ENCODE peak calls at places on chromosomes 2 and 18, in five cellular contexts. One of them, this sample, is unnamed.

GRCh38 chr2:152573168-152573567 is 144.1 kb downstream of the PRPF40A start:
- DNase-seq in H1: no peak
- DNase-seq in GM12878: peak; percentile 70
- DNase-seq in HepG2: no peak
- DNase-seq in K562: peak; percentile 20
- DNase-seq in this sample: peak; percentile 12

GRCh38 chr2:178825183-178825582 is 18.0 kb upstream of the TTN start:
- DNase-seq in K562: no peak
- DNase-seq in H1: no peak
- DNase-seq in HepG2: no peak
- DNase-seq in GM12878: no peak
- DNase-seq in this sample: no peak

GRCh38 chr2:105557021-105557420 is 158.2 kb upstream of the FHL2 start:
- DNase-seq in GM12878: no peak
- DNase-seq in K562: no peak
- DNase-seq in HepG2: no peak
- DNase-seq in H1: no peak
- DNase-seq in this sample: no peak

GRCh38 chr18:5434425-5434824 is 109.4 kb downstream of the EPB41L3 start:
- DNase-seq in H1: no peak
- DNase-seq in K562: no peak
- DNase-seq in GM12878: no peak
- DNase-seq in HepG2: no peak
- DNase-seq in this sample: no peak

GRCh38 chr2:176269319-176270099 is at the start of gene MTX2:
- DNase-seq in HepG2: peak; percentile 80
- DNase-seq in K562: peak; percentile 81
- DNase-seq in H1: peak; percentile 38
- DNase-seq in GM12878: peak; percentile 19
- DNase-seq in this sample: peak; percentile 91

GRCh38 chr2:120352701-120353590 is 7.0 kb downstream of the INHBB start:
- DNase-seq in GM12878: no peak
- DNase-seq in H1: no peak
- DNase-seq in K562: no peak
- DNase-seq in HepG2: no peak
- DNase-seq in this sample: no peak

GRCh38 chr2:217418090-217418489 is 558.2 kb upstream of the TNP1 start:
- DNase-seq in HepG2: no peak
- DNase-seq in H1: no peak
- DNase-seq in GM12878: no peak
- DNase-seq in K562: no peak
- DNase-seq in this sample: no peak

GRCh38 chr2:65985986-65986385 is 448.9 kb upstream of the MEIS1 start:
- DNase-seq in HepG2: no peak
- DNase-seq in K562: no peak
- DNase-seq in GM12878: no peak
- DNase-seq in H1: no peak
- DNase-seq in this sample: no peak

GRCh38 chr2:218344090-218344754 is 12.4 kb upstream of the CATIP start:
- DNase-seq in H1: no peak
- DNase-seq in GM12878: no peak
- DNase-seq in HepG2: no peak
- DNase-seq in K562: no peak
- DNase-seq in this sample: no peak

GRCh38 chr2:36433311-36434217 is 78.0 kb downstream of the CRIM1 start:
- DNase-seq in K562: no peak
- DNase-seq in H1: no peak
- DNase-seq in HepG2: peak; percentile 97
- DNase-seq in GM12878: no peak
- DNase-seq in this sample: no peak

GRCh38 chr18:55405655-55406373 is 182.2 kb downstream of the TCF4 start:
- DNase-seq in H1: no peak
- DNase-seq in GM12878: no peak
- DNase-seq in HepG2: no peak
- DNase-seq in K562: peak; percentile 8
- DNase-seq in this sample: peak; percentile 52

GRCh38 chr2:226190479-226191252 is 609.0 kb downstream of the IRS1 start:
- DNase-seq in HepG2: peak; percentile 47
- DNase-seq in H1: no peak
- DNase-seq in K562: no peak
- DNase-seq in GM12878: no peak
- DNase-seq in this sample: no peak

GRCh38 chr18:73245345-73245744 is 377.6 kb upstream of the NETO1 start:
- DNase-seq in GM12878: no peak
- DNase-seq in H1: peak; percentile 51
- DNase-seq in K562: no peak
- DNase-seq in HepG2: no peak
- DNase-seq in this sample: no peak

GRCh38 chr2:96824079-96824870 is 8.2 kb downstream of the CNNM3 start:
- DNase-seq in HepG2: peak; percentile 77
- DNase-seq in H1: no peak
- DNase-seq in GM12878: no peak
- DNase-seq in K562: no peak
- DNase-seq in this sample: no peak

GRCh38 chr2:210577263-210578071 is 21.1 kb downstream of the CPS1 start:
- DNase-seq in GM12878: peak; percentile 1
- DNase-seq in HepG2: peak; percentile 56
- DNase-seq in K562: peak; percentile 19
- DNase-seq in H1: no peak
- DNase-seq in this sample: peak; percentile 16

GRCh38 chr2:176931588-176932563 is 280.7 kb upstream of the HNRNPA3 start:
- DNase-seq in H1: no peak
- DNase-seq in HepG2: no peak
- DNase-seq in K562: no peak
- DNase-seq in GM12878: peak; percentile 97
- DNase-seq in this sample: peak; percentile 10

GRCh38 chr2:240368746-240369724 is 66.4 kb upstream of the GPC1 start:
- DNase-seq in HepG2: no peak
- DNase-seq in K562: no peak
- DNase-seq in H1: no peak
- DNase-seq in GM12878: no peak
- DNase-seq in this sample: peak; percentile 62

GRCh38 chr2:235659767-235660322 is 166.0 kb downstream of the AGAP1 start:
- DNase-seq in H1: no peak
- DNase-seq in HepG2: peak; percentile 23
- DNase-seq in K562: peak; percentile 21
- DNase-seq in GM12878: no peak
- DNase-seq in this sample: no peak

GRCh38 chr2:88764850-88765153 is 73.3 kb downstream of the RPIA start:
- DNase-seq in GM12878: no peak
- DNase-seq in K562: no peak
- DNase-seq in HepG2: no peak
- DNase-seq in H1: no peak
- DNase-seq in this sample: no peak

GRCh38 chr2:151237422-151238012 is 24.1 kb downstream of the RBM43 start:
- DNase-seq in H1: no peak
- DNase-seq in K562: no peak
- DNase-seq in HepG2: no peak
- DNase-seq in GM12878: no peak
- DNase-seq in this sample: peak; percentile 11

GRCh38 chr2:206084870-206085741 is 868 bp downstream of the INO80D start:
- DNase-seq in H1: no peak
- DNase-seq in K562: peak; percentile 58
- DNase-seq in GM12878: no peak
- DNase-seq in HepG2: no peak
- DNase-seq in this sample: peak; percentile 77

GRCh38 chr2:200454839-200455801 is 54.7 kb downstream of the KCTD18 start:
- DNase-seq in GM12878: peak; percentile 66
- DNase-seq in H1: no peak
- DNase-seq in HepG2: peak; percentile 15
- DNase-seq in K562: no peak
- DNase-seq in this sample: no peak

GRCh38 chr2:173153486-173153885 is 77.8 kb downstream of the MAP3K20 start:
- DNase-seq in GM12878: no peak
- DNase-seq in H1: no peak
- DNase-seq in K562: no peak
- DNase-seq in HepG2: no peak
- DNase-seq in this sample: no peak

GRCh38 chr2:167462379-167462778 is 574.1 kb downstream of the XIRP2 start:
- DNase-seq in GM12878: no peak
- DNase-seq in H1: no peak
- DNase-seq in K562: no peak
- DNase-seq in HepG2: no peak
- DNase-seq in this sample: no peak

GRCh38 chr18:9137168-9138066 is 836 bp downstream of the ANKRD12 start:
- DNase-seq in H1: no peak
- DNase-seq in GM12878: no peak
- DNase-seq in K562: peak; percentile 88
- DNase-seq in HepG2: peak; percentile 53
- DNase-seq in this sample: peak; percentile 90

GRCh38 chr18:3619222-3619621 is 169.2 kb downstream of the TGIF1 start:
- DNase-seq in K562: no peak
- DNase-seq in GM12878: no peak
- DNase-seq in H1: no peak
- DNase-seq in HepG2: no peak
- DNase-seq in this sample: no peak

GRCh38 chr2:120862254-120863172 is 126.8 kb downstream of the GLI2 start:
- DNase-seq in H1: no peak
- DNase-seq in GM12878: no peak
- DNase-seq in HepG2: no peak
- DNase-seq in K562: no peak
- DNase-seq in this sample: no peak

GRCh38 chr2:161246301-161246700 is 61.9 kb upstream of the PSMD14 start:
- DNase-seq in H1: no peak
- DNase-seq in GM12878: no peak
- DNase-seq in HepG2: no peak
- DNase-seq in K562: no peak
- DNase-seq in this sample: no peak

GRCh38 chr2:124145982-124146381 is 120.9 kb downstream of the CNTNAP5 start:
- DNase-seq in K562: no peak
- DNase-seq in H1: no peak
- DNase-seq in HepG2: no peak
- DNase-seq in GM12878: no peak
- DNase-seq in this sample: no peak

GRCh38 chr2:56185101-56185581 is 1.4 kb downstream of the CCDC85A start:
- DNase-seq in HepG2: no peak
- DNase-seq in GM12878: no peak
- DNase-seq in H1: no peak
- DNase-seq in K562: no peak
- DNase-seq in this sample: peak; percentile 34

GRCh38 chr2:205543262-205543843 is 138.9 kb upstream of the NRP2 start:
- DNase-seq in HepG2: no peak
- DNase-seq in H1: no peak
- DNase-seq in GM12878: no peak
- DNase-seq in K562: no peak
- DNase-seq in this sample: no peak

GRCh38 chr2:98148968-98149697 is 62.2 kb downstream of the VWA3B start:
- DNase-seq in GM12878: no peak
- DNase-seq in K562: no peak
- DNase-seq in HepG2: peak; percentile 71
- DNase-seq in H1: no peak
- DNase-seq in this sample: no peak

GRCh38 chr18:63336366-63337099 is 17.0 kb upstream of the BCL2 start:
- DNase-seq in H1: no peak
- DNase-seq in K562: no peak
- DNase-seq in GM12878: no peak
- DNase-seq in HepG2: peak; percentile 79
- DNase-seq in this sample: no peak
- TF ChIP-seq JUND in H1: no peak
- TF ChIP-seq JUND in K562: no peak
- TF ChIP-seq JUND in GM12878: no peak
- TF ChIP-seq JUND in HepG2: no peak
- TF ChIP-seq JUND in this sample: peak; percentile 89

DNA sequence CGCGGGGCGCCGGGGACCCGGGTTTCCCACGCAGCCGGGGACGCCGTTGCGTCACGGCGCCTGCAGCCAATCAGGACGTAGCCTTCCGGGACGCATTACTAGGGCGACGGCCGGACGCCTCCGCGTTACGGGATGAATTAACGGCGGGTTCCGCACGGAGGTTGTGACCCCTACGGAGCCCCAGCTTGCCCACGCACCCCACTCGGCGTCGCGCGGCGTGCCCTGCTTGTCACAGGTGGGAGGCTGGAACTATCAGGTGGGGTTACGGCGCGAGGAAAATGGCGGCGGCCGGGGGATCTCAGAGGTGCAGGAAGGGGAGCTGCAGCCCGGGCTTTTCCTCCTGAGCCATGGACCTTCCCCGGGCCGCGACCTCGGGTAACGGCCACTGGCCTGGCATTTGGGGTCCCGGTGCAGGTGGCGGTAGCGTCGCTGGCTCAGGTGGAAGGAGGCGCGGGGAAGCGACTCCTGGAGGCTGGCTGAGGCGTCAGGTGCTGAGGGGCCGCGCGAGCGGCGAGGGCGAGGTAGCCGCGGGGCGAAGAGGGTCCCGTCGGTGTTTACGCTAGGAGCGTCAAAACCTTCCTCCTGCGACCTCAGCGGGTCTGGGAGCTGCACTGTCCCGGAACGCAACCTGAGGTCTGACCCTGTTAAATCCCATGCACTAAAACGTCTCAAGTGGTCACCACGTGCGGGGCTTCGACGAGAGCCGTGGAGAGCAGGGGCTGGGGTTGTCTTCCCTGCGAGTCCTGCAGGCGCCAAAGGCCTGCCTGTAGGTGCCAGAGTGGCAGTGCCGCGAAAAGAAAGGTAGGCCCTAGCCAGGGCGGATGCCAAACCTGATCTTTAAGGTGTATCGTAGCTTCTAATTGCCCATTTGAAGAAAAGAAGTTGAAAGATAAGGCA is at the start of gene LCLAT1:
- DNase-seq in H1: no peak
- DNase-seq in K562: peak; percentile 95
- DNase-seq in GM12878: peak; percentile 44
- DNase-seq in HepG2: peak; percentile 59
- DNase-seq in this sample: peak; percentile 96
- TF ChIP-seq USF2 in H1: no peak
- TF ChIP-seq USF2 in K562: no peak
- TF ChIP-seq USF2 in GM12878: no peak
- TF ChIP-seq USF2 in HepG2: peak; percentile 70
- TF ChIP-seq USF2 in this sample: no peak

GRCh38 chr18:58183226-58183625 is 139.2 kb downstream of the NEDD4L start:
- DNase-seq in K562: no peak
- DNase-seq in GM12878: no peak
- DNase-seq in H1: no peak
- DNase-seq in HepG2: no peak
- DNase-seq in this sample: no peak

GRCh38 chr18:58178476-58178875 is 134.4 kb downstream of the NEDD4L start:
- DNase-seq in HepG2: peak; percentile 11
- DNase-seq in K562: no peak
- DNase-seq in GM12878: no peak
- DNase-seq in H1: no peak
- DNase-seq in this sample: no peak

GRCh38 chr18:58180172-58180571 is 136.1 kb downstream of the NEDD4L start:
- DNase-seq in K562: no peak
- DNase-seq in HepG2: no peak
- DNase-seq in H1: no peak
- DNase-seq in GM12878: no peak
- DNase-seq in this sample: peak; percentile 40

GRCh38 chr18:58177886-58178470 is 134.0 kb downstream of the NEDD4L start:
- DNase-seq in H1: no peak
- DNase-seq in GM12878: no peak
- DNase-seq in K562: no peak
- DNase-seq in HepG2: peak; percentile 16
- DNase-seq in this sample: peak; percentile 68

GRCh38 chr18:58180738-58181353 is 136.8 kb downstream of the NEDD4L start:
- DNase-seq in K562: peak; percentile 53
- DNase-seq in H1: no peak
- DNase-seq in GM12878: no peak
- DNase-seq in HepG2: peak; percentile 37
- DNase-seq in this sample: peak; percentile 65
- TF ChIP-seq CHD2 in K562: no peak
- TF ChIP-seq CHD2 in H1: no peak
- TF ChIP-seq CHD2 in GM12878: no peak
- TF ChIP-seq CHD2 in HepG2: no peak
- TF ChIP-seq CHD2 in this sample: no peak

GRCh38 chr2:166180951-166181812 is 53.4 kb upstream of the SCN1A start:
- DNase-seq in H1: no peak
- DNase-seq in HepG2: peak; percentile 79
- DNase-seq in K562: peak; percentile 50
- DNase-seq in GM12878: no peak
- DNase-seq in this sample: peak; percentile 51
- TF ChIP-seq JUND in H1: no peak
- TF ChIP-seq JUND in HepG2: no peak
- TF ChIP-seq JUND in K562: no peak
- TF ChIP-seq JUND in GM12878: no peak
- TF ChIP-seq JUND in this sample: no peak